ENCODE peak calls at places on chromosomes 13 and 19, in four cellular contexts. C is HEK293T, K is K562, H is HepG2. U is an unnamed sample.

GRCh38 chr19:29715695-29716581 is 877 bp upstream of the C19orf12 start:
- DNase-seq in K (no peak), H (peak; percentile 38), C (no peak), U (no peak)

GRCh38 chr13:30276178-30276577 is 31.2 kb downstream of the KATNAL1 start:
- DNase-seq in H (no peak), C (no peak), K (no peak), U (no peak)

GRCh38 chr13:96963786-96964475 is 30.3 kb downstream of the OXGR1 start:
- DNase-seq in C (no peak), H (no peak), K (no peak), U (no peak)

GRCh38 chr19:35388277-35389054 is 17.6 kb downstream of the GPR42 start:
- DNase-seq in C (no peak), K (no peak), H (peak; percentile 87), U (no peak)

GRCh38 chr13:32390048-32390447 is 37.9 kb downstream of the N4BP2L1 start:
- DNase-seq in C (no peak), H (no peak), K (no peak), U (no peak)

GRCh38 chr13:29548722-29549446 is 46.6 kb downstream of the SLC7A1 start:
- DNase-seq in K (no peak), H (no peak), C (peak; percentile 46), U (no peak)

GRCh38 chr19:10818306-10819123 is 17.5 kb downstream of the TMED1 start:
- DNase-seq in K (no peak), H (no peak), C (no peak), U (no peak)

GRCh38 chr19:17648097-17648660 is 40.0 kb downstream of the UNC13A start:
- DNase-seq in C (peak; percentile 75), H (no peak), K (peak; percentile 96), U (peak; percentile 44)

GRCh38 chr19:45469835-45470146 is 2.0 kb downstream of the FOSB start:
- DNase-seq in K (peak; percentile 94), H (peak; percentile 85), C (no peak), U (peak; percentile 94)

GRCh38 chr19:16381756-16382401 is 57.3 kb downstream of the KLF2 start:
- DNase-seq in C (no peak), H (no peak), K (no peak), U (no peak)

GRCh38 chr19:50178859-50179537 is 15.9 kb upstream of the IZUMO2 start:
- DNase-seq in H (no peak), C (no peak), K (no peak), U (no peak)

GRCh38 chr13:45564108-45564507 is 51.4 kb downstream of the ERICH6B start:
- DNase-seq in H (peak; percentile 22), C (no peak), K (no peak), U (no peak)

GRCh38 chr13:109500146-109500773 is 286.1 kb downstream of the IRS2 start:
- DNase-seq in H (no peak), K (no peak), C (peak; percentile 5), U (peak; percentile 29)

GRCh38 chr19:28960986-28961705 is 251.8 kb downstream of the UQCRFS1 start:
- DNase-seq in H (no peak), C (no peak), K (no peak), U (no peak)

GRCh38 chr13:107374038-107374437 is 806.1 kb upstream of the ARGLU1 start:
- DNase-seq in H (no peak), C (no peak), K (no peak), U (no peak)

GRCh38 chr13:107376393-107377085 is 808.6 kb upstream of the ARGLU1 start:
- DNase-seq in H (no peak), C (no peak), K (no peak), U (no peak)

GRCh38 chr13:107375701-107376350 is 807.9 kb upstream of the ARGLU1 start:
- DNase-seq in K (no peak), H (no peak), C (no peak), U (no peak)

GRCh38 chr13:107370036-107370785 is 802.3 kb upstream of the ARGLU1 start:
- DNase-seq in C (no peak), H (no peak), K (no peak), U (no peak)

DNA sequence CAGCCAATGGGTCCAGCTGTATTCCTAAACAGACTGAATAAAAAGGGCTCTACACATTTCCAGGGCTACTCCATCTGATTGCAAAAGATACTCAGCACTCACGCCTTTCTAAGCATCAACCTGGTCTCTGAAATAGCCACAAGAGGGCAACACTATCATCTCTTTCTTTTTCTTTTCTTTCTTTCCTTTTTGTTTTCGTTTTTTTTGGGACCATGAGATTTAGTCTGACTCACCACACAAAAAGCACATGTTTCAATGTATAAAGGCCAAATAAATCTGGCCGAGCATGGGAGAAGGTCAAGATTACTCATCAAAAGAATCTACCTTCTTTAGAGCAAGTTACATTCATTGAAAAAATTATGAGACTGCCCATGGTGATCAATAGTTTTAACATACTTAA is 805.6 kb upstream of the ARGLU1 start:
- DNase-seq in H (no peak), C (peak; percentile 4), K (no peak), U (no peak)
- TF ChIP-seq ELF4 in H (no peak), C (no peak), K (no peak), U (no peak)

GRCh38 chr13:21232196-21232595 is 55.7 kb downstream of the MRPL57 start:
- DNase-seq in K (no peak), C (no peak), H (no peak), U (no peak)
- TF ChIP-seq ELF4 in K (no peak), C (no peak), H (no peak), U (no peak)

DNA sequence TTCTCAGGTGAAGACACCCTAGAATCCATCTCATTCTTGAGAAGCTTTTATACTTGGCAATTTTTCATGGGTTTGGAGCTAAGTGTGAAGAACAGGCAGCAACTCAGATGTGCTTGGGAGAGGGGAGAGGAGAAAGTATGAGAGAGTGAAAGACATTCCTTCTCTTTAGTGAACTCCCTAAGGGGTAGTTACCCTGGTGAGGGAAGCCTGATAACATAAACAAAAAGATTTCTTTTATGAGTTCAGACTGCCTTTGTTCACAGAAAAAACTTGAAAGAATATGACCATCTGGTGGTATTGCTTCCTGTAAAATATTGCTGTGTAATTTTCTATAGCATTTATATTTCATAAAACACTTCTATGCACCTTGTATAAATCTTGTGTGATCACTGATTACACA is at the start of gene STOML3:
- DNase-seq in H (no peak), C (peak; percentile 12), K (no peak), U (no peak)
- TF ChIP-seq ELF4 in H (no peak), C (no peak), K (no peak), U (no peak)

DNA sequence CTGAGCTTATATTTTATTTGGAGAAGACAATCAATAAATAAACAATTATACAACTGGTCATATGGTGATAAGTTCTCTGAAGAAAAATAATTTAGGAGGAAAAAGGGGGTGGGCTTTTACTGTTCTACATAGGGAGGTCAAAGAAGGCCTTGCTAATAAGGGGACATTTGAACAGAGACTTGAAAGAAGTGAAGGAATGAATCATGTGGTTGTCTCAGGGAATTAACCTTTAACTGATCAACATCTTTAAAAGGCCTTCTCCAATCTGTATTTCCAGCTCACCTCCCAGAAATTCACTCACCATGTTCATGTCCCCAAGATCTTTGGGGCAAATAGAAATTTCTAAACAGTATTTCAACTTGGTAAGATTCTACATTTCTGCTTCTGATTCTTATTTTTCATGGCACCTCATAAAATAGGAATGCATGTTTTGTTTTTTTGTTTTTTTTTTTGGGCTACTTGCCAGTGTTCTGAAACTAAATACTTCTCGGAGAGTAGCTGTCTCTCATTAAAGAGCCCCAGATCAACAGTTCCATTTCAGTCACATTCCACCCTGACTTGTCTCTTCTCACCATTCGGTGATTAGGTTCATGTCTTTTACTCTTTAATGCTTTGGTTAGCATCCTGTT is 19.2 kb upstream of the LPAR6 start:
- DNase-seq in K (no peak), H (peak; percentile 7), C (no peak), U (no peak)
- TF ChIP-seq ELF4 in K (no peak), H (no peak), C (no peak), U (no peak)

DNA sequence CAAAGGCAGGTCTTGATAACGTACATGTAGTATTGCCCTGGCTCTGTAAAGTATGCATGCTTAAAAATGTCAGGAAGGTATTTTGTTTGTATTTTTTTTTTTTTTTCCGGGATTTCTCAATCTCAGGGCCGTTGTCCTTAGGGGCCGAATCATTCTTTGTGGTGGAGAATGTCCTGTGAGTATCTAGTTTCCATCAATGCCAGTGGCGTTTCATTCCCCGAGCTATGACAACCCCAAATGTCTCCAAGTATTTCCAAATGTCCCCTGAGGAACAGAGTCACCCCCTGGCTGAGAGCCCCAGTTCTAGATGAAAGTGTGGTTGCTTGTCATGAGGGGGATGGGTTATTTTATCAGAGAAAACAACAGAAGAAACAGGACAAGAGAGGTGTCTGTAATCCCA is 68.7 kb downstream of the ACSBG2 start:
- DNase-seq in K (no peak), H (peak; percentile 65), C (no peak), U (no peak)
- TF ChIP-seq ELF4 in K (no peak), H (no peak), C (no peak), U (no peak)

GRCh38 chr13:21013682-21014038 is 47.7 kb downstream of the LATS2 start:
- DNase-seq in C (no peak), K (no peak), H (no peak), U (no peak)

GRCh38 chr13:21014666-21015170 is 46.7 kb downstream of the LATS2 start:
- DNase-seq in K (no peak), C (no peak), H (peak; percentile 79), U (no peak)

GRCh38 chr13:21012841-21013681 is 48.3 kb downstream of the LATS2 start:
- DNase-seq in H (no peak), K (no peak), C (no peak), U (no peak)

GRCh38 chr13:21015284-21015683 is 46.1 kb downstream of the LATS2 start:
- DNase-seq in K (no peak), C (no peak), H (no peak), U (no peak)

DNA sequence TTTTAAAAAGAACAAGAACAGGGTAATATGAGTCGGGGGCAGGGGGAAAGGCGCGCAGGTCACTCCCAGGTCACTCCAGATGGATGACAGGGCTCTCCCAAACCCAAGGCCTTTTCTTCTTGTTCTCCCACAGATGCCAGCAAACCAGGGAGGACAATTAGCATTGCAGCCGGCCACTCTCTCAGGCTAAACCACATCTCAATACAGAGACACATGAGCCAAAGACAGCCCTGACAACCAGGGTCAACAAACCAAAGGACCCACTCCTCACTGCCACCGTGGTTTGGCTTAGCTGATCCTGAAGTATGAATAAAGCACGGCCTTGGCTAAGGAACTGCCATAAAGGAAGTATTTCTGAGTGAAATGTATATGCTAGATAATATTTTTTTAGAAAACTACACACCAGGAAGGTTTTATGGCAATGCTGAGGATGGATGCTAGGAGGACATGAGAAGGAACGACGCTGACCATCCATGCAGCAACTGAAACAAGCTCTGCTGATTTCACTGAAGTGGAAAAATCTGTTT is 47.2 kb downstream of the LATS2 start:
- DNase-seq in K (no peak), H (no peak), C (no peak), U (no peak)
- TF ChIP-seq ELF4 in K (no peak), H (no peak), C (no peak), U (no peak)

GRCh38 chr19:39409886-39410619 is 2.4 kb upstream of the PLEKHG2 start:
- DNase-seq in H (peak; percentile 25), K (peak; percentile 43), C (no peak), U (peak; percentile 49)
- TF ChIP-seq ELF4 in H (no peak), K (peak; percentile 90), C (no peak), U (no peak)